ENCODE peak calls at places on chromosomes 13 and 19, in five cellular contexts. V is pancreas, D is ovary, G is AG10803, X is astrocyte of the cerebellum. M is an unnamed sample.
A peak's percentile ranks its signal among the peaks of the same experiment; 100 is the strongest.

GRCh38 chr19:16445238-16446107 is 26.3 kb downstream of the EPS15L1 start:
- DNase-seq in V (no peak), D (no peak), G (peak; percentile 35), X (no peak), M (no peak)

GRCh38 chr13:107554355-107554905 is 660.9 kb downstream of the LIG4 start:
- DNase-seq in V (no peak), D (no peak), G (no peak), X (no peak), M (no peak)

GRCh38 chr19:6164906-6165531 is 29.6 kb downstream of the ACSBG2 start:
- DNase-seq in V (no peak), D (no peak), G (no peak), X (no peak), M (no peak)

GRCh38 chr13:33279898-33280549 is 5.5 kb downstream of the STARD13 start:
- DNase-seq in V (no peak), D (no peak), G (peak; percentile 76), X (no peak), M (no peak)

GRCh38 chr13:44238011-44238421 is 135.6 kb upstream of the SERP2 start:
- DNase-seq in V (no peak), D (no peak), G (peak; percentile 78), X (no peak), M (no peak)

GRCh38 chr19:4396949-4397783 is 3.2 kb downstream of the SH3GL1 start:
- DNase-seq in V (no peak), D (no peak), G (peak; percentile 21), X (no peak), M (no peak)

GRCh38 chr13:48316826-48317510 is 13.4 kb downstream of the RB1 start:
- DNase-seq in V (peak; percentile 55), D (no peak), G (no peak), X (no peak), M (no peak)

GRCh38 chr19:47437500-47437899 is 18.2 kb upstream of the MEIS3 start:
- DNase-seq in V (peak; percentile 31), D (no peak), G (no peak), X (no peak), M (no peak)

GRCh38 chr13:97124237-97124636 is 97.9 kb upstream of the MBNL2 start:
- DNase-seq in V (no peak), D (no peak), G (no peak), X (no peak), M (no peak)

GRCh38 chr19:49331616-49332055 is 3.6 kb upstream of the CD37 start:
- DNase-seq in V (no peak), D (no peak), G (peak; percentile 37), X (peak; percentile 4), M (no peak)

GRCh38 chr13:112867301-112867711 is 101.7 kb upstream of the MCF2L start:
- DNase-seq in V (no peak), D (peak; percentile 5), G (no peak), X (no peak), M (no peak)

GRCh38 chr13:109880371-109881346 is 94.3 kb upstream of the IRS2 start:
- DNase-seq in V (no peak), D (no peak), G (no peak), X (no peak), M (no peak)

GRCh38 chr19:42762782-42763181 is 2.7 kb downstream of the PSG8 start:
- DNase-seq in V (no peak), D (no peak), G (no peak), X (no peak), M (no peak)

GRCh38 chr19:970695-971094 is 13.4 kb upstream of the WDR18 start:
- DNase-seq in V (no peak), D (no peak), G (no peak), X (no peak), M (peak; percentile 4)

GRCh38 chr19:1000095-1000494 is at the start of gene GRIN3B:
- DNase-seq in V (peak; percentile 76), D (no peak), G (peak; percentile 44), X (no peak), M (peak; percentile 66)

GRCh38 chr13:75870397-75870801 is 234.3 kb downstream of the LMO7 start:
- DNase-seq in V (no peak), D (no peak), G (peak; percentile 27), X (no peak), M (no peak)

GRCh38 chr13:49586717-49587116 is 1.4 kb upstream of the RCBTB1 start:
- DNase-seq in V (no peak), D (no peak), G (no peak), X (no peak), M (no peak)

GRCh38 chr13:49021953-49022352 is 46.2 kb downstream of the FNDC3A start:
- DNase-seq in V (no peak), D (no peak), G (no peak), X (no peak), M (no peak)

GRCh38 chr19:7748756-7749155 is 1.4 kb upstream of the CD209 start:
- DNase-seq in V (no peak), D (no peak), G (no peak), X (no peak), M (no peak)

GRCh38 chr19:39078436-39079200 is 5.5 kb upstream of the ACP7 start:
- DNase-seq in V (no peak), D (no peak), G (peak; percentile 98), X (peak; percentile 97), M (no peak)

GRCh38 chr19:860481-861098 is 1.1 kb downstream of the CFD start:
- DNase-seq in V (peak; percentile 83), D (no peak), G (peak; percentile 74), X (no peak), M (peak; percentile 85)

GRCh38 chr13:36986462-36987240 is 12.5 kb downstream of the ALG5 start:
- DNase-seq in V (no peak), D (no peak), G (peak; percentile 2), X (no peak), M (no peak)

GRCh38 chr19:14181906-14182305 is 24.1 kb downstream of the ADGRL1 start:
- DNase-seq in V (no peak), D (no peak), G (no peak), X (no peak), M (no peak)

GRCh38 chr19:19527371-19527656 is 1.4 kb upstream of the YJEFN3 start:
- DNase-seq in V (no peak), D (no peak), G (no peak), X (no peak), M (no peak)

GRCh38 chr13:71935166-71935840 is 68.3 kb upstream of the DACH1 start:
- DNase-seq in V (no peak), D (no peak), G (no peak), X (no peak), M (no peak)

GRCh38 chr19:35901055-35901644 is 810 bp upstream of the NFKBID start:
- DNase-seq in V (no peak), D (no peak), G (peak; percentile 87), X (no peak), M (peak; percentile 26)

DNA sequence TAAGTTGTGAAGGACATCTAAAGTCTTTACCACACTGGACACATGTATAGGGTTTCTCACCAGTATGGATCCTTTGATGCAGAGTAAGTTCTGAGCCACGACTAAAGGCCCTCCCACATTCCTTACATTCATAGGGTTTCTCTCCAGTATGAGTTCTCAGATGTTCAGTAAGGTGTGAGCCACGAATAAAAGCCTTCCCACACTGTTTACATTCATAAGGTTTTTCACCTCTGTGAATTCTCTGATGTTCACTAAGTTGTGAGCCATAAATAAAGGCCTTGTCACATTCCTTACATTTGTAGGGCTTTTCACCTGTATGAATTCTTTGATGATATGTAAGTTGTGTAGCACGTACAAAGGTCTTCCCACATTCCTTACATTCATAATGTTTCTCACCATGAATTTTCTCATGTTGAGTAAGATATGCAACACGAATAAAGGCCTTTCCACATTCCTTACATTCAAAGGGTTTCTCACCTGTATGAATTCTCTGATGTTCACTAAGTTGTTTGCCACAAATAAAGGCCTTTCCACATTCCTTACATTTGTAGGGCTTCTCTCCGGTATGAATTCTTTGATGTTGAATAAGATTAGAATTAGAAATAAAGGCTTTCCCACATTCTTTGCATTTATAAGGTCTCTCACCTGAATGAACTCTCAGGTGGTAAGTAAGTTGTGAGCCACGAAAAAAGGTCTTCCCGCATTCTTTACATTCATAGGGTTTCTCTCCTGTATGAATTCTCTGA is 29.8 kb downstream of the ZNF571 start:
- DNase-seq in V (no peak), D (no peak), G (no peak), X (no peak), M (no peak)
- H3K4me3 ChIP-seq in V (no peak overlapping the region), D (no peak overlapping the region), G (no peak overlapping the region), X (no peak overlapping the region), M (no peak overlapping the region)

GRCh38 chr19:41322451-41322850 is 12.5 kb downstream of the CCDC97 start:
- DNase-seq in V (peak; percentile 43), D (no peak), G (no peak), X (no peak), M (no peak)

GRCh38 chr19:41324231-41324702 is 14.3 kb downstream of the CCDC97 start:
- DNase-seq in V (peak; percentile 16), D (no peak), G (no peak), X (no peak), M (no peak)

GRCh38 chr19:41324921-41325639 is 15.1 kb downstream of the CCDC97 start:
- DNase-seq in V (peak; percentile 80), D (peak; percentile 62), G (peak; percentile 78), X (no peak), M (peak; percentile 80)

GRCh38 chr19:41323023-41323422 is 13.1 kb downstream of the CCDC97 start:
- DNase-seq in V (no peak), D (peak; percentile 75), G (peak; percentile 64), X (no peak), M (no peak)

DNA sequence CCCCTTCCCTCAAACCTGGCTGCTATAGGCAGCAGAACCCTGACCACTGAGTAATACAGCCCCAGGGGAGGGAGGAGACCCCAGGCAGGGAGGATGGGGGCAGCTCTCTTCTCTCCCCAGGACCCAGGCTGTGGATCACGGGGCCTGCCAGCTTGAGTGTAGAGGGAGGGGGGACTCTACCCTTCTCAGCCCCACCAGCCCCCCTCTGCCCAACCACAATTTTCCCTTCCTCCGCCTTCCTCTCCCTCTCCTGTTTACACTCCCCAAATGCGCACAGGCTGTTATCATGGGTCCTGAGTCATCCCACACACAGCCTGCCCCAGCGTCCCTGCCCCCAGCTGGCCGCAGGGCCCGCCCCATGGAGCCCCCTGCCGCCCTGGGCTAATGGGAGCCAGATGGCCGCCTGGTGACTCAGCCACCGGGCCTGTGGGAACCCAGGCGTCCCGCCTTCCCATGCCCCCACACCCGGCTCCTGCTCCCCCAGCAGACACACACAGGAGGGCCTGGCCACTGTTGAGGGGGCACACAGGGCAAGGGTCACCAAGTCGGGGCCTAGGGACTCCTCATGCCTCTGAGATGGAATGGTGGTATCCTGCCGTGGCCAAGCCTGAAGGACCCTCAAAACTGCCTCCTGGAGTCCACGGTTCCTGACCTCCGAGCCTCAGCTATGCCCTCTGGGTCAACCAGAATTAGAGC is 13.6 kb downstream of the CCDC97 start:
- DNase-seq in V (peak; percentile 73), D (peak; percentile 90), G (peak; percentile 97), X (peak; percentile 96), M (peak; percentile 80)
- TF ChIP-seq CTCF in V (no peak), D (no peak), G (no peak), X (no peak), M (no peak)

GRCh38 chr13:105655046-105655445 is 880.4 kb downstream of the EFNB2 start:
- DNase-seq in V (no peak), D (no peak), G (peak; percentile 43), X (peak; percentile 76), M (no peak)
- H3K4me3 ChIP-seq in V (no peak overlapping the region), D (no peak overlapping the region), G (no peak overlapping the region), X (no peak overlapping the region), M (no peak overlapping the region)

DNA sequence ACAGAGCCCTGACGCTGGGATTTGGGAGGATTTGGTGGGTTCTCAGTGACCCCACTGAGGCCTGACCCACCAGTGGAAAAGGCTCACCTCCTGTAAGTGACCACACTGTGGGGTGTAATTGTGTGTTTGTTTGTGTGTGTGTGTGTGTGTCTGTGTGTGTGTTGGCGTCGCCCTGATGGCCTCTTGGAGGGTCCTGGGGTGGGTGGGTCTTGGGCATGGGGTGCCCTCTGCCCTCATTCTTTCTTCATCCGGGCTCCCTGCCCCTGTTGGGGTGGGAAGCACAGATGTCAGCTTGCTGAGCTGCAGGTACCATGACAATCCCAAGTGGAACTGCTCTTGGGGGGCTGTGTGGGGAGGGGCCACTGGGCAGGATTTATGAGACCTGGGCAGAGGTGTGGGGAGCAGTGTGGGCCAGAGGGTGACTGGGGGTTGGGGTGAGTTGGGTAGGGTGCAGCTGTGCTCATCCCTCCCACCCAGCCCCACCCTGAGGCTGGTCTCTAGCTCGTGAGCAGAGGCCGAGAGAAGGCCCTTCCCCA is 22.8 kb downstream of the WTIP start:
- DNase-seq in V (no peak), D (no peak), G (no peak), X (no peak), M (no peak)
- TF ChIP-seq CTCF in V (no peak), D (no peak), G (no peak), X (no peak), M (no peak)

M was measured in mucosa of descending colon.